ENCODE peak calls at places on chromosomes 1 and 21, in eight cellular contexts. One of them, this sample, is unnamed.

GRCh38 chr21:45509566-45510465 is 32.4 kb downstream of the SLC19A1 start:
- DNase-seq in K562: no peak
- DNase-seq in A549: no peak
- DNase-seq in GM23248: no peak
- DNase-seq in mesendoderm: no peak
- DNase-seq in mucosa of descending colon: no peak
- DNase-seq in CD4-positive, CD25-positive, alpha-beta regulatory T cell: no peak
- DNase-seq in HepG2: no peak
- DNase-seq in this sample: no peak

GRCh38 chr1:225998560-225999226 is 450 bp downstream of the SDE2 start:
- DNase-seq in HepG2: peak
- DNase-seq in mesendoderm: no peak
- DNase-seq in CD4-positive, CD25-positive, alpha-beta regulatory T cell: no peak
- DNase-seq in K562: peak
- DNase-seq in mucosa of descending colon: no peak
- DNase-seq in A549: peak
- DNase-seq in GM23248: peak
- DNase-seq in this sample: no peak

GRCh38 chr1:109225248-109226077 is 11.7 kb downstream of the SARS1 start:
- DNase-seq in K562: no peak
- DNase-seq in HepG2: no peak
- DNase-seq in A549: no peak
- DNase-seq in mesendoderm: no peak
- DNase-seq in CD4-positive, CD25-positive, alpha-beta regulatory T cell: no peak
- DNase-seq in GM23248: no peak
- DNase-seq in mucosa of descending colon: no peak
- DNase-seq in this sample: no peak

GRCh38 chr1:220483700-220484099 is 44.2 kb upstream of the MARK1 start:
- DNase-seq in mucosa of descending colon: no peak
- DNase-seq in A549: no peak
- DNase-seq in CD4-positive, CD25-positive, alpha-beta regulatory T cell: no peak
- DNase-seq in HepG2: no peak
- DNase-seq in mesendoderm: no peak
- DNase-seq in K562: no peak
- DNase-seq in GM23248: peak
- DNase-seq in this sample: no peak

GRCh38 chr1:206551296-206551984 is 44.1 kb downstream of the RASSF5 start:
- DNase-seq in GM23248: no peak
- DNase-seq in A549: no peak
- DNase-seq in CD4-positive, CD25-positive, alpha-beta regulatory T cell: no peak
- DNase-seq in mesendoderm: no peak
- DNase-seq in mucosa of descending colon: no peak
- DNase-seq in K562: peak
- DNase-seq in HepG2: no peak
- DNase-seq in this sample: no peak

GRCh38 chr1:228058981-228059535 is 23.4 kb upstream of the ARF1 start:
- DNase-seq in mucosa of descending colon: no peak
- DNase-seq in K562: no peak
- DNase-seq in CD4-positive, CD25-positive, alpha-beta regulatory T cell: peak
- DNase-seq in A549: no peak
- DNase-seq in mesendoderm: no peak
- DNase-seq in GM23248: no peak
- DNase-seq in HepG2: no peak
- DNase-seq in this sample: no peak

GRCh38 chr1:8689431-8690252 is 127.8 kb downstream of the RERE start:
- DNase-seq in CD4-positive, CD25-positive, alpha-beta regulatory T cell: no peak
- DNase-seq in K562: no peak
- DNase-seq in mucosa of descending colon: no peak
- DNase-seq in GM23248: no peak
- DNase-seq in mesendoderm: no peak
- DNase-seq in A549: no peak
- DNase-seq in HepG2: no peak
- DNase-seq in this sample: no peak

GRCh38 chr1:41672641-41673313 is 188.3 kb upstream of the EDN2 start:
- DNase-seq in mucosa of descending colon: no peak
- DNase-seq in HepG2: no peak
- DNase-seq in CD4-positive, CD25-positive, alpha-beta regulatory T cell: no peak
- DNase-seq in A549: no peak
- DNase-seq in GM23248: peak
- DNase-seq in mesendoderm: no peak
- DNase-seq in K562: no peak
- DNase-seq in this sample: no peak

GRCh38 chr1:4447778-4448360 is 206.5 kb upstream of the AJAP1 start:
- DNase-seq in mucosa of descending colon: no peak
- DNase-seq in A549: no peak
- DNase-seq in HepG2: no peak
- DNase-seq in GM23248: no peak
- DNase-seq in mesendoderm: peak
- DNase-seq in K562: no peak
- DNase-seq in CD4-positive, CD25-positive, alpha-beta regulatory T cell: no peak
- DNase-seq in this sample: no peak
- H3K4me3 ChIP-seq in mucosa of descending colon: no peak
- H3K4me3 ChIP-seq in A549: no peak
- H3K4me3 ChIP-seq in HepG2: no peak
- H3K4me3 ChIP-seq in GM23248: no peak
- H3K4me3 ChIP-seq in mesendoderm: no peak
- H3K4me3 ChIP-seq in K562: no peak
- H3K4me3 ChIP-seq in CD4-positive, CD25-positive, alpha-beta regulatory T cell: no peak
- H3K4me3 ChIP-seq in this sample: no peak

GRCh38 chr21:29454179-29454578 is 155.5 kb downstream of the BACH1 start:
- DNase-seq in CD4-positive, CD25-positive, alpha-beta regulatory T cell: no peak
- DNase-seq in mesendoderm: no peak
- DNase-seq in GM23248: no peak
- DNase-seq in HepG2: no peak
- DNase-seq in K562: no peak
- DNase-seq in mucosa of descending colon: no peak
- DNase-seq in A549: no peak
- DNase-seq in this sample: no peak
- H3K4me3 ChIP-seq in CD4-positive, CD25-positive, alpha-beta regulatory T cell: no peak
- H3K4me3 ChIP-seq in mesendoderm: no peak
- H3K4me3 ChIP-seq in GM23248: no peak
- H3K4me3 ChIP-seq in HepG2: no peak
- H3K4me3 ChIP-seq in K562: no peak
- H3K4me3 ChIP-seq in mucosa of descending colon: no peak
- H3K4me3 ChIP-seq in A549: no peak
- H3K4me3 ChIP-seq in this sample: no peak

DNA sequence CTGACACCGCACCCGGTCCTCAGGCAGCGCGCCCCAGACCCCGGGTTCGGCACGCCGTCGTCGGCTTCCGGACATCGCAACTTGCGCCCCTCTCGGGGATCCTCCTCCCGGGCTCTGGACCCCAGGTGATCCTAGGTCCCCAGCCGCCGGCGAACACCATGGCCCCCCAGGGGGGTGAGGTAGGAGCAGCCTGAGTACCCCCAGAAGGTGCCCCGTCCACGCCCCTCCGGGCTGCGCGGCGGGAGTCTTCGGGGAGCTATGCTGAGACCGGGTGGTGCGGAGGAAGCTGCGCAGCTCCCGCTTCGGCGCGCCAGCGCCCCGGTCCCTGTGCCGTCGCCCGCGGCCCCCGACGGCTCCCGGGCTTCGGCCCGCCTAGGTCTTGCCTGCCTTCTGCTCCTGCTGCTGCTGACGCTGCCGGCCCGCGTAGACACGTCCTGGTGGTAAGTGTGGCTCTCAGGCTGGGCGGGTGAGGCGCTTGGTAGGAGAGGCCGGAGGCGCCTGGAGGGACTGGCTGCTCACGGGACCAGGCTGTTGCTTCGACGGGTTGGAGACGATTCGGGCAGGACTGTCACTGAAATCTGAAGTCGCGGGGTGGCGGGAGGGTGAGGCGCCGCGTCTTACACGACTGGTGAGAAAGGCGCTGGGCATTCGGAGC is 367 bp downstream of the WNT2B start:
- DNase-seq in mesendoderm: peak
- DNase-seq in K562: no peak
- DNase-seq in A549: no peak
- DNase-seq in GM23248: peak
- DNase-seq in HepG2: no peak
- DNase-seq in CD4-positive, CD25-positive, alpha-beta regulatory T cell: peak
- DNase-seq in mucosa of descending colon: peak
- DNase-seq in this sample: no peak
- H3K4me3 ChIP-seq in mesendoderm: peak
- H3K4me3 ChIP-seq in K562: no peak
- H3K4me3 ChIP-seq in A549: peak
- H3K4me3 ChIP-seq in GM23248: peak
- H3K4me3 ChIP-seq in HepG2: peak
- H3K4me3 ChIP-seq in CD4-positive, CD25-positive, alpha-beta regulatory T cell: no peak
- H3K4me3 ChIP-seq in mucosa of descending colon: peak
- H3K4me3 ChIP-seq in this sample: no peak

GRCh38 chr1:223332997-223333396 is 31.0 kb downstream of the SUSD4 start:
- DNase-seq in A549: no peak
- DNase-seq in mucosa of descending colon: no peak
- DNase-seq in K562: no peak
- DNase-seq in GM23248: no peak
- DNase-seq in mesendoderm: no peak
- DNase-seq in HepG2: no peak
- DNase-seq in CD4-positive, CD25-positive, alpha-beta regulatory T cell: no peak
- DNase-seq in this sample: no peak

GRCh38 chr1:223331929-223332328 is 32.0 kb downstream of the SUSD4 start:
- DNase-seq in GM23248: peak
- DNase-seq in mesendoderm: no peak
- DNase-seq in A549: no peak
- DNase-seq in mucosa of descending colon: no peak
- DNase-seq in K562: no peak
- DNase-seq in CD4-positive, CD25-positive, alpha-beta regulatory T cell: no peak
- DNase-seq in HepG2: no peak
- DNase-seq in this sample: no peak

GRCh38 chr1:223329664-223330420 is 34.1 kb downstream of the SUSD4 start:
- DNase-seq in GM23248: no peak
- DNase-seq in CD4-positive, CD25-positive, alpha-beta regulatory T cell: no peak
- DNase-seq in HepG2: no peak
- DNase-seq in A549: no peak
- DNase-seq in mucosa of descending colon: no peak
- DNase-seq in mesendoderm: no peak
- DNase-seq in K562: no peak
- DNase-seq in this sample: no peak

GRCh38 chr1:223330462-223330861 is 33.5 kb downstream of the SUSD4 start:
- DNase-seq in CD4-positive, CD25-positive, alpha-beta regulatory T cell: no peak
- DNase-seq in mucosa of descending colon: no peak
- DNase-seq in GM23248: no peak
- DNase-seq in HepG2: no peak
- DNase-seq in mesendoderm: no peak
- DNase-seq in K562: no peak
- DNase-seq in A549: no peak
- DNase-seq in this sample: no peak

GRCh38 chr1:223331301-223331700 is 32.7 kb downstream of the SUSD4 start:
- DNase-seq in CD4-positive, CD25-positive, alpha-beta regulatory T cell: no peak
- DNase-seq in mucosa of descending colon: no peak
- DNase-seq in mesendoderm: peak
- DNase-seq in HepG2: no peak
- DNase-seq in GM23248: no peak
- DNase-seq in K562: no peak
- DNase-seq in A549: no peak
- DNase-seq in this sample: no peak
- H3K4me3 ChIP-seq in CD4-positive, CD25-positive, alpha-beta regulatory T cell: no peak
- H3K4me3 ChIP-seq in mucosa of descending colon: no peak
- H3K4me3 ChIP-seq in mesendoderm: no peak
- H3K4me3 ChIP-seq in HepG2: no peak
- H3K4me3 ChIP-seq in GM23248: no peak
- H3K4me3 ChIP-seq in K562: no peak
- H3K4me3 ChIP-seq in A549: no peak
- H3K4me3 ChIP-seq in this sample: no peak

GRCh38 chr1:43563779-43564616 is 33.3 kb downstream of the PTPRF start:
- DNase-seq in HepG2: no peak
- DNase-seq in K562: no peak
- DNase-seq in mucosa of descending colon: no peak
- DNase-seq in CD4-positive, CD25-positive, alpha-beta regulatory T cell: no peak
- DNase-seq in mesendoderm: no peak
- DNase-seq in A549: no peak
- DNase-seq in GM23248: no peak
- DNase-seq in this sample: peak

GRCh38 chr1:43569175-43569574 is 38.5 kb downstream of the PTPRF start:
- DNase-seq in mucosa of descending colon: no peak
- DNase-seq in K562: no peak
- DNase-seq in HepG2: no peak
- DNase-seq in GM23248: no peak
- DNase-seq in A549: no peak
- DNase-seq in mesendoderm: no peak
- DNase-seq in CD4-positive, CD25-positive, alpha-beta regulatory T cell: no peak
- DNase-seq in this sample: no peak

GRCh38 chr1:43564617-43565348 is 34.1 kb downstream of the PTPRF start:
- DNase-seq in HepG2: no peak
- DNase-seq in A549: no peak
- DNase-seq in mucosa of descending colon: no peak
- DNase-seq in mesendoderm: peak
- DNase-seq in GM23248: no peak
- DNase-seq in K562: no peak
- DNase-seq in CD4-positive, CD25-positive, alpha-beta regulatory T cell: no peak
- DNase-seq in this sample: peak

GRCh38 chr1:43566382-43567035 is 35.8 kb downstream of the PTPRF start:
- DNase-seq in HepG2: no peak
- DNase-seq in CD4-positive, CD25-positive, alpha-beta regulatory T cell: no peak
- DNase-seq in A549: no peak
- DNase-seq in mesendoderm: no peak
- DNase-seq in K562: no peak
- DNase-seq in mucosa of descending colon: no peak
- DNase-seq in GM23248: no peak
- DNase-seq in this sample: no peak

DNA sequence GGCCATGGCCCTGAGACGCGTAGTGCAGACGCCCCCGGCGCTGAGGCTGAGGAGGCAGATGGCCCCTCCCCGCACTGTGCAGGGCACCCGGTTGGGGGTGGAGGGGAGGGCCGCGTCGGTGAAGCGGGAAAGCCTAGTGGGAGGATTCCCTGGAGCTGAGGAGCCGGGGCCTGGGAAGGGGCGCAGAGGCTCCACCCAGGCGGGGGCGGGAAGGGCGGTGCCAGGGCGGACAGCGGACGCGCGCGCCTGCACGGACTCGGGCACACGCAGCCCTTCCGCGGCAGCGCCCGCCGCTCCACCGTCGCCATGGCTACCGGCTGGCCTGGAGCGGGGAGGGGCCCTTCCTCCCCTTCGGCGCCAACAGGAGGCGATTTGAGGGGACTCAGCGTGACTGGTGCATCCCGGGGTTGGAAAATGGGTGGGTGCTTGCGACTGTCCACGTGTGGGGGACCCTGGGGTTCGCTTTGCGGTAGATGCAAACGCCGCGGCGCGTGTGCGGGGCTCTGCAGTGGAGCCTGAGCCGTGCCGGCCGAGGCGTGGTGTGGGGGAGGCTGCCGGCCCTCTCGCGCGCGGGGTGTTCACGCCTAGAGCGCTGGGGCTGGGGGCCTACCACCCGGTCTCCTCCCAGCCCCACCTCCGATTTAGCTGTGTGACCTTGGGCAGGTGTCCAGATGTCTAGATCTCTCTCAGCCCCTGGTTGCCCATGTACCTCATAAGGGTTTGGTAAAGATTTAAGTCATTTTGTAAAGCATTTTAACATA is 35.1 kb downstream of the PTPRF start:
- DNase-seq in HepG2: no peak
- DNase-seq in K562: peak
- DNase-seq in GM23248: peak
- DNase-seq in CD4-positive, CD25-positive, alpha-beta regulatory T cell: peak
- DNase-seq in A549: no peak
- DNase-seq in mucosa of descending colon: peak
- DNase-seq in mesendoderm: peak
- DNase-seq in this sample: peak
- H3K4me3 ChIP-seq in HepG2: no peak
- H3K4me3 ChIP-seq in K562: peak
- H3K4me3 ChIP-seq in GM23248: peak
- H3K4me3 ChIP-seq in CD4-positive, CD25-positive, alpha-beta regulatory T cell: no peak
- H3K4me3 ChIP-seq in A549: no peak
- H3K4me3 ChIP-seq in mucosa of descending colon: no peak
- H3K4me3 ChIP-seq in mesendoderm: no peak
- H3K4me3 ChIP-seq in this sample: peak

This sample was measured in WERI-Rb-1.